ENCODE peak calls at places on chromosomes 11 and 22, in seven cellular contexts. One of them, this sample, is unnamed.

GRCh38 chr11:24155792-24156191 is 341.1 kb upstream of the LUZP2 start:
- DNase-seq in esophagus squamous epithelium: no peak
- DNase-seq in kidney: no peak
- DNase-seq in left lung: no peak
- DNase-seq in A549: no peak
- DNase-seq in fibroblast of the aortic adventitia: no peak
- DNase-seq in IMR-90: no peak
- DNase-seq in this sample: no peak

GRCh38 chr22:36258750-36259619 is 6.1 kb downstream of the APOL1 start:
- DNase-seq in IMR-90: peak
- DNase-seq in left lung: no peak
- DNase-seq in A549: no peak
- DNase-seq in fibroblast of the aortic adventitia: peak
- DNase-seq in kidney: peak
- DNase-seq in esophagus squamous epithelium: no peak
- DNase-seq in this sample: no peak

GRCh38 chr11:125457814-125458343 is 38.2 kb downstream of the FEZ1 start:
- DNase-seq in A549: no peak
- DNase-seq in IMR-90: peak
- DNase-seq in esophagus squamous epithelium: no peak
- DNase-seq in kidney: peak
- DNase-seq in left lung: peak
- DNase-seq in fibroblast of the aortic adventitia: peak
- DNase-seq in this sample: no peak

GRCh38 chr11:23727821-23728220 is 769.0 kb upstream of the LUZP2 start:
- DNase-seq in IMR-90: peak
- DNase-seq in left lung: no peak
- DNase-seq in fibroblast of the aortic adventitia: peak
- DNase-seq in kidney: no peak
- DNase-seq in esophagus squamous epithelium: no peak
- DNase-seq in A549: peak
- DNase-seq in this sample: no peak

GRCh38 chr11:45091563-45092392 is 54.7 kb upstream of the PRDM11 start:
- DNase-seq in IMR-90: no peak
- DNase-seq in A549: peak
- DNase-seq in fibroblast of the aortic adventitia: peak
- DNase-seq in esophagus squamous epithelium: no peak
- DNase-seq in left lung: no peak
- DNase-seq in kidney: peak
- DNase-seq in this sample: no peak

GRCh38 chr11:73227571-73228211 is 9.6 kb downstream of the P2RY2 start:
- DNase-seq in kidney: peak
- DNase-seq in esophagus squamous epithelium: no peak
- DNase-seq in fibroblast of the aortic adventitia: no peak
- DNase-seq in left lung: peak
- DNase-seq in A549: no peak
- DNase-seq in IMR-90: no peak
- DNase-seq in this sample: peak

GRCh38 chr22:20522134-20522827 is 14.9 kb downstream of the MED15 start:
- DNase-seq in esophagus squamous epithelium: no peak
- DNase-seq in left lung: no peak
- DNase-seq in kidney: peak
- DNase-seq in A549: no peak
- DNase-seq in IMR-90: no peak
- DNase-seq in fibroblast of the aortic adventitia: no peak
- DNase-seq in this sample: no peak

GRCh38 chr22:26318975-26319374 is 110.1 kb upstream of the ASPHD2 start:
- DNase-seq in IMR-90: no peak
- DNase-seq in esophagus squamous epithelium: no peak
- DNase-seq in A549: no peak
- DNase-seq in left lung: no peak
- DNase-seq in kidney: no peak
- DNase-seq in fibroblast of the aortic adventitia: peak
- DNase-seq in this sample: no peak

GRCh38 chr11:47186937-47187681 is 875 bp upstream of the PACSIN3 start:
- DNase-seq in kidney: no peak
- DNase-seq in fibroblast of the aortic adventitia: peak
- DNase-seq in left lung: no peak
- DNase-seq in esophagus squamous epithelium: no peak
- DNase-seq in IMR-90: peak
- DNase-seq in A549: peak
- DNase-seq in this sample: peak

GRCh38 chr22:27978875-27979274 is 59.8 kb upstream of the PITPNB start:
- DNase-seq in IMR-90: no peak
- DNase-seq in A549: no peak
- DNase-seq in esophagus squamous epithelium: no peak
- DNase-seq in fibroblast of the aortic adventitia: no peak
- DNase-seq in left lung: no peak
- DNase-seq in kidney: no peak
- DNase-seq in this sample: no peak

GRCh38 chr22:44622685-44623084 is 79.3 kb upstream of the PRR5 start:
- DNase-seq in fibroblast of the aortic adventitia: no peak
- DNase-seq in kidney: no peak
- DNase-seq in IMR-90: no peak
- DNase-seq in left lung: no peak
- DNase-seq in esophagus squamous epithelium: no peak
- DNase-seq in A549: no peak
- DNase-seq in this sample: no peak

GRCh38 chr22:44625421-44625760 is 76.6 kb upstream of the PRR5 start:
- DNase-seq in IMR-90: no peak
- DNase-seq in kidney: no peak
- DNase-seq in left lung: no peak
- DNase-seq in esophagus squamous epithelium: no peak
- DNase-seq in A549: no peak
- DNase-seq in fibroblast of the aortic adventitia: no peak
- DNase-seq in this sample: no peak

GRCh38 chr22:44622147-44622427 is 79.9 kb upstream of the PRR5 start:
- DNase-seq in kidney: no peak
- DNase-seq in fibroblast of the aortic adventitia: no peak
- DNase-seq in A549: peak
- DNase-seq in left lung: no peak
- DNase-seq in esophagus squamous epithelium: no peak
- DNase-seq in IMR-90: no peak
- DNase-seq in this sample: no peak

GRCh38 chr22:44624689-44625420 is 77.1 kb upstream of the PRR5 start:
- DNase-seq in esophagus squamous epithelium: no peak
- DNase-seq in left lung: no peak
- DNase-seq in A549: no peak
- DNase-seq in fibroblast of the aortic adventitia: no peak
- DNase-seq in kidney: no peak
- DNase-seq in IMR-90: no peak
- DNase-seq in this sample: no peak

GRCh38 chr22:44623771-44624510 is 78.1 kb upstream of the PRR5 start:
- DNase-seq in IMR-90: peak
- DNase-seq in kidney: no peak
- DNase-seq in left lung: no peak
- DNase-seq in A549: peak
- DNase-seq in fibroblast of the aortic adventitia: peak
- DNase-seq in esophagus squamous epithelium: no peak
- DNase-seq in this sample: no peak
- TF ChIP-seq CTCF in IMR-90: peak
- TF ChIP-seq CTCF in kidney: no peak
- TF ChIP-seq CTCF in left lung: no peak
- TF ChIP-seq CTCF in A549: peak
- TF ChIP-seq CTCF in fibroblast of the aortic adventitia: peak
- TF ChIP-seq CTCF in esophagus squamous epithelium: no peak
- TF ChIP-seq CTCF in this sample: no peak

GRCh38 chr22:17633998-17634323 is 4.6 kb upstream of the BCL2L13 start:
- DNase-seq in esophagus squamous epithelium: no peak
- DNase-seq in kidney: no peak
- DNase-seq in fibroblast of the aortic adventitia: no peak
- DNase-seq in IMR-90: no peak
- DNase-seq in A549: no peak
- DNase-seq in left lung: no peak
- DNase-seq in this sample: no peak

GRCh38 chr22:17638432-17639237 is at the start of gene BCL2L13:
- DNase-seq in A549: peak
- DNase-seq in fibroblast of the aortic adventitia: peak
- DNase-seq in IMR-90: peak
- DNase-seq in left lung: peak
- DNase-seq in esophagus squamous epithelium: peak
- DNase-seq in kidney: peak
- DNase-seq in this sample: peak

GRCh38 chr22:17637490-17638181 is 921 bp upstream of the BCL2L13 start:
- DNase-seq in esophagus squamous epithelium: no peak
- DNase-seq in A549: no peak
- DNase-seq in left lung: no peak
- DNase-seq in IMR-90: no peak
- DNase-seq in kidney: no peak
- DNase-seq in fibroblast of the aortic adventitia: no peak
- DNase-seq in this sample: no peak

GRCh38 chr22:17634696-17635095 is 3.9 kb upstream of the BCL2L13 start:
- DNase-seq in left lung: no peak
- DNase-seq in A549: no peak
- DNase-seq in esophagus squamous epithelium: no peak
- DNase-seq in kidney: no peak
- DNase-seq in IMR-90: no peak
- DNase-seq in fibroblast of the aortic adventitia: no peak
- DNase-seq in this sample: no peak

DNA sequence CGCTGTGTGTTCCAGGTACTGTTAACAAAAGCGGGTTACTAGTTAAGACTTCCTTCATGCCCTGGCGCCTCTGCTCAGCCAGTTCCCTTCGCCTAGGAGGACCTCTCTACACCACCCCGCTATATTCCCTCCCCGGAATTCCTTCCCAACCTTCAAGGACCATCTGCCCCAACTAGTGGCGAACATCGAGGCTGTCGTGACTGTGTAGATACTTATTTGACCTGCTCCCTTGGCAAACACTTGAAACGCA is 450 bp upstream of the BCL2L13 start:
- DNase-seq in esophagus squamous epithelium: no peak
- DNase-seq in kidney: no peak
- DNase-seq in left lung: no peak
- DNase-seq in A549: no peak
- DNase-seq in fibroblast of the aortic adventitia: no peak
- DNase-seq in IMR-90: no peak
- DNase-seq in this sample: no peak
- TF ChIP-seq CTCF in esophagus squamous epithelium: no peak
- TF ChIP-seq CTCF in kidney: no peak
- TF ChIP-seq CTCF in left lung: no peak
- TF ChIP-seq CTCF in A549: no peak
- TF ChIP-seq CTCF in fibroblast of the aortic adventitia: no peak
- TF ChIP-seq CTCF in IMR-90: peak
- TF ChIP-seq CTCF in this sample: no peak

GRCh38 chr11:118672865-118673264 is 6.6 kb downstream of the TREH start:
- DNase-seq in A549: peak
- DNase-seq in kidney: no peak
- DNase-seq in esophagus squamous epithelium: no peak
- DNase-seq in left lung: no peak
- DNase-seq in fibroblast of the aortic adventitia: no peak
- DNase-seq in IMR-90: no peak
- DNase-seq in this sample: no peak
- TF ChIP-seq CTCF in A549: no peak
- TF ChIP-seq CTCF in kidney: no peak
- TF ChIP-seq CTCF in esophagus squamous epithelium: no peak
- TF ChIP-seq CTCF in left lung: no peak
- TF ChIP-seq CTCF in fibroblast of the aortic adventitia: peak
- TF ChIP-seq CTCF in IMR-90: no peak
- TF ChIP-seq CTCF in this sample: no peak

GRCh38 chr11:64359712-64360402 is 895 bp downstream of the RPS6KA4 start:
- DNase-seq in IMR-90: no peak
- DNase-seq in A549: no peak
- DNase-seq in fibroblast of the aortic adventitia: no peak
- DNase-seq in esophagus squamous epithelium: no peak
- DNase-seq in kidney: peak
- DNase-seq in left lung: no peak
- DNase-seq in this sample: no peak
- TF ChIP-seq CTCF in IMR-90: no peak
- TF ChIP-seq CTCF in A549: no peak
- TF ChIP-seq CTCF in fibroblast of the aortic adventitia: no peak
- TF ChIP-seq CTCF in esophagus squamous epithelium: no peak
- TF ChIP-seq CTCF in kidney: no peak
- TF ChIP-seq CTCF in left lung: no peak
- TF ChIP-seq CTCF in this sample: no peak

DNA sequence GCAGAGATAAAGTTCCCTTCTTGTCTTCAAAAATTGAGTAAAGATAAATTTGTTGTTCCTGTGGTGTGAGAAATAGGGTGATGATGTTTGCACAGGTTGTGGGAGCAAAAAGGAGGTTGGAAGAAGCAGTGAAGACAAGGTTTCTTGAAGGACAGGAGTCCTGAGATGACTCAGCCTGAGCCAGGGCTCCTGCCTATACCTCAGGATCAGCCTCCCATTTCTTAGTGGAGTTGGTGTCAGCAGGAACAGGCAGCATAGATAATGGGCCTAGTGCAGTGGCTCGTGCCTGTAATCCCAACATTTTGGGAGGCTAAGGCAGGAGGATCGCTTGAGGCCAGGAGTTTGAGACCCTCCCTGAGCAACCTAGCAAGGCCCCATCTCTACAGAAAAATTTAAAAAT is 28.7 kb downstream of the EIF4G2 start:
- DNase-seq in kidney: no peak
- DNase-seq in esophagus squamous epithelium: no peak
- DNase-seq in A549: no peak
- DNase-seq in fibroblast of the aortic adventitia: no peak
- DNase-seq in IMR-90: no peak
- DNase-seq in left lung: no peak
- DNase-seq in this sample: no peak
- TF ChIP-seq CTCF in kidney: no peak
- TF ChIP-seq CTCF in esophagus squamous epithelium: no peak
- TF ChIP-seq CTCF in A549: no peak
- TF ChIP-seq CTCF in fibroblast of the aortic adventitia: no peak
- TF ChIP-seq CTCF in IMR-90: no peak
- TF ChIP-seq CTCF in left lung: no peak
- TF ChIP-seq CTCF in this sample: no peak

This sample was measured in activated B cell treated with CpG ODN at 0.5 μM for 24 hours.